ENCODE peak calls at places on chromosomes 6 and 20, in five cellular contexts. L is IMR-90, T is body of pancreas, A is heart left ventricle, B is stomach. G is an unnamed sample. For H3K36me3 and H3K27me3, the result is how much of the 10 kb centered on the place peaks cover.

GRCh38 chr6:101544286-101544685 is 150.8 kb downstream of the GRIK2 start:
- DNase-seq in L (peak), B (no peak), A (no peak), T (no peak), G (no peak)

GRCh38 chr6:136767583-136768307 is 24.5 kb downstream of the MAP3K5 start:
- DNase-seq in L (no peak), B (no peak), T (no peak), A (no peak), G (no peak)

GRCh38 chr6:34973547-34974248 is 84.6 kb downstream of the ANKS1A start:
- DNase-seq in B (no peak), A (no peak), L (no peak), T (no peak), G (peak)

GRCh38 chr6:36306365-36306764 is 30.3 kb downstream of the BNIP5 start:
- DNase-seq in A (no peak), T (no peak), L (no peak), B (no peak), G (no peak)

GRCh38 chr6:108735310-108735990 is 112.8 kb upstream of the ARMC2 start:
- DNase-seq in L (no peak), A (no peak), T (no peak), B (no peak), G (no peak)

GRCh38 chr6:99591673-99592364 is 14.8 kb upstream of the PRDM13 start:
- DNase-seq in B (no peak), L (no peak), T (no peak), A (no peak), G (no peak)

GRCh38 chr6:25866011-25866410 is 8.0 kb downstream of the SLC17A3 start:
- DNase-seq in L (no peak), B (no peak), T (no peak), A (no peak), G (no peak)

GRCh38 chr6:35427851-35428321 is 24.3 kb upstream of the FANCE start:
- DNase-seq in T (no peak), B (no peak), A (no peak), L (peak), G (peak)

GRCh38 chr20:52039746-52040145 is 151.8 kb downstream of the ZFP64 start:
- DNase-seq in A (no peak), B (no peak), L (no peak), T (no peak), G (no peak)

GRCh38 chr6:75202676-75203131 is 3.1 kb downstream of the COL12A1 start:
- DNase-seq in B (no peak), A (no peak), L (peak), T (no peak), G (peak)

GRCh38 chr6:162190936-162191335 is 536.6 kb downstream of the PRKN start:
- DNase-seq in T (no peak), L (no peak), B (no peak), A (no peak), G (no peak)

GRCh38 chr6:14857501-14857900 is 388.4 kb upstream of the JARID2 start:
- DNase-seq in A (peak), B (peak), L (no peak), T (no peak), G (no peak)

GRCh38 chr6:16816891-16817290 is 55.6 kb upstream of the ATXN1 start:
- DNase-seq in A (no peak), L (no peak), B (no peak), T (no peak), G (no peak)

GRCh38 chr6:32588156-32588555 is 1.5 kb downstream of the HLA-DRB1 start:
- DNase-seq in B (no peak), L (no peak), T (no peak), A (no peak), G (no peak)

GRCh38 chr6:105748737-105749161 is 337.4 kb upstream of the PRDM1 start:
- DNase-seq in T (no peak), A (no peak), B (no peak), L (peak), G (no peak)

GRCh38 chr6:100719883-100720682 is 161.0 kb downstream of the ASCC3 start:
- DNase-seq in A (no peak), T (no peak), L (peak), B (no peak), G (peak)

GRCh38 chr6:37083243-37084138 is 78.0 kb downstream of the FGD2 start:
- DNase-seq in B (peak), A (peak), L (peak), T (peak), G (no peak)

GRCh38 chr6:32852844-32853540 is 512 bp downstream of the TAP1 start:
- DNase-seq in A (peak), T (peak), B (peak), L (peak), G (peak)

GRCh38 chr20:56328861-56329260 is 29.9 kb upstream of the FAM210B start:
- DNase-seq in B (no peak), A (no peak), T (no peak), L (peak), G (no peak)

GRCh38 chr20:57012691-57013090 is 253.8 kb downstream of the BMP7 start:
- DNase-seq in L (no peak), A (no peak), T (no peak), B (no peak), G (no peak)

GRCh38 chr6:3806169-3806922 is 42.8 kb upstream of the FAM50B start:
- DNase-seq in B (peak), T (peak), L (no peak), A (no peak), G (no peak)

GRCh38 chr6:56359201-56359899 is 112.0 kb upstream of the COL21A1 start:
- DNase-seq in A (peak), T (peak), L (peak), B (peak), G (peak)

GRCh38 chr20:62906209-62906608 is 20.1 kb downstream of the DIDO1 start:
- DNase-seq in A (peak), B (no peak), L (no peak), T (peak), G (no peak)

GRCh38 chr20:38685853-38686473 is 38.3 kb upstream of the SLC32A1 start:
- DNase-seq in L (peak), A (peak), B (peak), T (peak), G (peak)

DNA sequence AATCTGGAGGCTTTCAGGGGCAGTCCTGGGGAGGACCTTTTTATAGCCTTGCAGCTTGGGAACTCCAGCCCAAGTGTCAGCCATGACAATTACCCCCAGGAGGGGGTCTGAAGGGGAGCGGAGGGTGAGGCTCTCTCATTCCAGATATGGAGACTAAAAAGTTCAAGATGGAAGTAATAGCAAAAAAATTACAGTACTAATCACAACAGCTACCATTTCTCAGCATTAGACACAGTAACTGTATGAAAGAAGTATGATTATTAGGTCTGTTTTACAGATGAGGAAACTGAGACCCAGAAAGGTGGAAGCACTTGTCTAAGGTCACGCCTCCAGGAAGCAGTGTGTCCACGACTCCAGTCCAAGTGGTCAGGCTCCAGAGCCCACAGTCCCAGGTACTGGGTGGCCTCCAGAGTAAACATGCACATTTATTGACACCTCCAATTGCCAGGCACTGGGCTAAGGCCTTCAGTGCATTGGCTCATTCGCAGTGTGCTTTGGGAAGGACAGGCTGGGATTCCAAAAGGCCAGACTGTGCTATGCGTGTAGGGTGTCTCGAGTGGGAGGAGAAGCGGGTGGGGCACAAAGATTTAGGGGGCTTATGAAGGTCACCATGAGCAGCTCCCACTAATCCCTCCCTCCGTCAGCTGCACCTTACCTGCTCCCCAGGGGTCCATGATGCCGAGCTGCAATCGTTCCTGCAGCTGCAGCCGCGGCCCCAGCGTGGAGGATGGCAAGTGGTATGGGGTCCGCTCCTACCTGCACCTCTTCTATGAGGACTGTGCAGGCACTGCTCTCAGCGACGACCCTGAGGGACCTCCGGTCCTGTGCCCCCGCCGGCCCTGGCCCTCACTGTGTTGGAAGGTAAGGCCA is 2.3 kb downstream of the NRSN2 start:
- DNase-seq in A (no peak), T (peak), B (peak), L (no peak), G (no peak)
- H3K4me3 ChIP-seq in A (no peak), T (no peak), B (no peak), L (no peak), G (no peak)

GRCh38 chr6:160054271-160054670 is 67.3 kb upstream of the SLC22A1 start:
- DNase-seq in L (no peak), T (no peak), B (no peak), A (no peak), G (no peak)

GRCh38 chr6:160050022-160050421 is 71.6 kb upstream of the SLC22A1 start:
- DNase-seq in T (no peak), L (no peak), A (no peak), B (no peak), G (no peak)

GRCh38 chr6:160048471-160048870 is 73.1 kb upstream of the SLC22A1 start:
- DNase-seq in B (no peak), L (no peak), A (no peak), T (no peak), G (no peak)

GRCh38 chr6:160049346-160049745 is 72.3 kb upstream of the SLC22A1 start:
- DNase-seq in A (no peak), L (no peak), T (no peak), B (no peak), G (no peak)

GRCh38 chr6:160051390-160051789 is 70.2 kb upstream of the SLC22A1 start:
- DNase-seq in B (no peak), T (no peak), A (no peak), L (no peak), G (no peak)
- H3K36me3 ChIP-seq in B (half or more), T (under half), A (half or more), L (half or more), G (under half)

GRCh38 chr20:33280775-33281174 is 2.2 kb upstream of the BPIFB1 start:
- DNase-seq in A (no peak), T (no peak), L (no peak), B (no peak), G (no peak)

GRCh38 chr20:33281550-33282146 is 1.4 kb upstream of the BPIFB1 start:
- DNase-seq in L (no peak), B (no peak), A (no peak), T (peak), G (no peak)

GRCh38 chr20:33282196-33282934 is 649 bp upstream of the BPIFB1 start:
- DNase-seq in A (no peak), T (no peak), B (no peak), L (no peak), G (no peak)

GRCh38 chr20:33284937-33285336 is 1.9 kb downstream of the BPIFB1 start:
- DNase-seq in T (no peak), L (no peak), B (no peak), A (no peak), G (no peak)

GRCh38 chr20:33282991-33283555 is at the start of gene BPIFB1:
- DNase-seq in T (no peak), B (peak), L (no peak), A (no peak), G (peak)
- H3K27me3 ChIP-seq in T (under half), B (under half), L (under half), A (under half), G (under half)

GRCh38 chr20:32359633-32360332 is 1.7 kb downstream of the ASXL1 start:
- DNase-seq in B (no peak), T (no peak), L (peak), A (no peak), G (no peak)

GRCh38 chr20:32358883-32359632 is 927 bp downstream of the ASXL1 start:
- DNase-seq in T (peak), L (peak), A (peak), B (peak), G (peak)

GRCh38 chr20:32356935-32357868 is 929 bp upstream of the ASXL1 start:
- DNase-seq in T (peak), B (no peak), L (peak), A (peak), G (peak)

GRCh38 chr20:32357869-32358631 is at the start of gene ASXL1:
- DNase-seq in T (peak), L (peak), B (peak), A (peak), G (peak)

GRCh38 chr20:32358632-32358882 is 426 bp downstream of the ASXL1 start:
- DNase-seq in T (no peak), L (no peak), B (no peak), A (no peak), G (no peak)
- H3K4me3 ChIP-seq in T (peak), L (peak), B (peak), A (peak), G (peak)

GRCh38 chr20:49103647-49104364 is 57.7 kb downstream of the CSE1L start:
- DNase-seq in B (no peak), T (no peak), A (no peak), L (no peak), G (no peak)

GRCh38 chr20:49103019-49103418 is 56.9 kb downstream of the CSE1L start:
- DNase-seq in L (no peak), T (no peak), A (no peak), B (no peak), G (no peak)

GRCh38 chr20:49099011-49099410 is 52.9 kb downstream of the CSE1L start:
- DNase-seq in B (no peak), A (no peak), L (no peak), T (no peak), G (no peak)

GRCh38 chr20:49098136-49098535 is 52.0 kb downstream of the CSE1L start:
- DNase-seq in L (no peak), A (no peak), T (no peak), B (no peak), G (no peak)

DNA sequence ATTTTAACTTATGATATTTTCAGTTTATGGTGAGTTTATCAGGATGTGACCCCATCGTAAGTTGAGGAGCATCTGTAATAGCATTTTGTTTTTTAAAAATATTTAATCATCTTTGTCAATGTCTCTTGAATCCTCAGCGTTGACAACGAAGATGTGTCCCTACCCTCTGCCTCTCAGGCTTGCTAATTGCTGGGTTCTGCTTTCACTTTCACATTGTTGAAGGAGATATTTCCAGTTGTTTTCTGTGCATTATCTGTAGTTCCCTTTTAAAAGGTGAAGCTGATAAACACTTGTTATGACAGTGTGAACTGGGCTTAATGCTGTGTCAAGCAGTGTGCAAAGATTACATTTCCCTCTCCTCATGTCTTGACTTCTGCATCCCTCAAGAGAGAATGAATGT is 54.8 kb downstream of the CSE1L start:
- DNase-seq in L (peak), T (no peak), A (no peak), B (no peak), G (no peak)
- H3K36me3 ChIP-seq in L (under half), T (under half), A (half or more), B (under half), G (under half)

G was measured in H7.